ENCODE peak calls at places on chromosome 5, in four cellular contexts. V, C, M and N are unnamed samples. For H3K4me1 and H3K9me3, the result is how much of the 10 kb centered on the place peaks cover.

GRCh38 chr5:122874179-122874875 is 28.9 kb downstream of the SNX24 start:
- DNase-seq in V (no peak), C (no peak), M (no peak), N (no peak)

GRCh38 chr5:95446009-95446408 is 54.8 kb downstream of the FAM81B start:
- DNase-seq in M (no peak), V (no peak), C (no peak), N (no peak)

GRCh38 chr5:2985718-2986117 is 234.2 kb upstream of the IRX2 start:
- DNase-seq in M (no peak), V (no peak), C (no peak), N (no peak)

GRCh38 chr5:90843443-90843842 is 284.8 kb downstream of the ADGRV1 start:
- DNase-seq in M (no peak), C (no peak), V (no peak), N (no peak)

GRCh38 chr5:171893290-171893890 is 107.8 kb downstream of the SMIM23 start:
- DNase-seq in V (no peak), C (no peak), M (no peak), N (no peak)

GRCh38 chr5:139186293-139186692 is 11.9 kb downstream of the SIL1 start:
- DNase-seq in M (no peak), V (no peak), C (no peak), N (no peak)

GRCh38 chr5:96844476-96844990 is 31.8 kb upstream of the ERAP2 start:
- DNase-seq in V (no peak), C (no peak), M (no peak), N (no peak)

GRCh38 chr5:42756630-42757601 is at the start of gene CCDC152:
- DNase-seq in V (no peak), C (no peak), M (peak), N (no peak)

GRCh38 chr5:175750476-175751080 is 92.7 kb downstream of the HRH2 start:
- DNase-seq in C (no peak), V (no peak), M (no peak), N (no peak)

GRCh38 chr5:57509501-57510260 is 27.1 kb upstream of the ACTBL2 start:
- DNase-seq in M (no peak), C (no peak), V (no peak), N (no peak)

GRCh38 chr5:160188151-160188967 is 40.9 kb upstream of the FABP6 start:
- DNase-seq in V (peak), C (no peak), M (peak), N (no peak)

GRCh38 chr5:71830626-71831539 is 111.8 kb downstream of the CARTPT start:
- DNase-seq in C (peak), V (peak), M (peak), N (peak)

GRCh38 chr5:107403561-107403960 is 267.2 kb downstream of the EFNA5 start:
- DNase-seq in C (no peak), M (no peak), V (no peak), N (no peak)

GRCh38 chr5:15623794-15624193 is 123.8 kb downstream of the FBXL7 start:
- DNase-seq in M (no peak), C (no peak), V (no peak), N (no peak)

GRCh38 chr5:53287573-53287972 is 178.0 kb upstream of the MOCS2 start:
- DNase-seq in V (no peak), C (no peak), M (no peak), N (no peak)

GRCh38 chr5:149961186-149961685 is 678 bp downstream of the SLC26A2 start:
- DNase-seq in V (no peak), C (no peak), M (no peak), N (no peak)

GRCh38 chr5:91189480-91190332 is 193.4 kb downstream of the ARRDC3 start:
- DNase-seq in M (peak), C (no peak), V (peak), N (peak)

GRCh38 chr5:159139787-159140186 is 40.1 kb upstream of the EBF1 start:
- DNase-seq in C (no peak), M (no peak), V (no peak), N (no peak)

GRCh38 chr5:131163315-131164119 is 1.5 kb downstream of the HINT1 start:
- DNase-seq in M (no peak), C (no peak), V (no peak), N (no peak)

GRCh38 chr5:98314262-98314661 is 459.2 kb upstream of the RGMB start:
- DNase-seq in M (no peak), C (no peak), V (no peak), N (no peak)

GRCh38 chr5:137051165-137051564 is 448.0 kb downstream of the SPOCK1 start:
- DNase-seq in M (no peak), C (no peak), V (no peak), N (no peak)

GRCh38 chr5:156383510-156383909 is 56.5 kb downstream of the SGCD start:
- DNase-seq in V (no peak), C (no peak), M (no peak), N (no peak)

GRCh38 chr5:6899215-6899614 is 186.0 kb downstream of the TENT4A start:
- DNase-seq in M (no peak), V (no peak), C (no peak), N (no peak)

GRCh38 chr5:95723632-95724369 is 7.3 kb upstream of the RHOBTB3 start:
- DNase-seq in V (peak), C (no peak), M (no peak), N (no peak)

GRCh38 chr5:181241393-181241975 is 2.2 kb downstream of the RACK1 start:
- DNase-seq in C (no peak), M (no peak), V (no peak), N (no peak)

GRCh38 chr5:32852535-32852934 is 141.4 kb downstream of the NPR3 start:
- DNase-seq in V (no peak), C (no peak), M (peak), N (peak)

GRCh38 chr5:79109527-79110492 is 1.8 kb upstream of the BHMT start:
- DNase-seq in V (no peak), M (no peak), C (no peak), N (no peak)

GRCh38 chr5:32687167-32687831 is 23.8 kb upstream of the NPR3 start:
- DNase-seq in V (no peak), C (no peak), M (peak), N (no peak)

GRCh38 chr5:139690385-139691274 is 42.5 kb downstream of the CXXC5 start:
- DNase-seq in C (no peak), V (peak), M (no peak), N (no peak)

GRCh38 chr5:9149988-9150387 is 395.9 kb downstream of the SEMA5A start:
- DNase-seq in V (no peak), M (no peak), C (no peak), N (no peak)

GRCh38 chr5:8864053-8864452 is 681.8 kb downstream of the SEMA5A start:
- DNase-seq in C (no peak), M (no peak), V (no peak), N (no peak)

GRCh38 chr5:157543825-157544622 is 31.6 kb downstream of the ADAM19 start:
- DNase-seq in C (no peak), M (no peak), V (peak), N (no peak)

GRCh38 chr5:128546658-128547281 is 8.7 kb upstream of the FBN2 start:
- DNase-seq in V (no peak), C (no peak), M (no peak), N (no peak)

GRCh38 chr5:180799194-180799593 is 3.4 kb downstream of the MGAT1 start:
- DNase-seq in M (no peak), V (no peak), C (no peak), N (no peak)

GRCh38 chr5:35363387-35363965 is 133.2 kb upstream of the PRLR start:
- DNase-seq in C (no peak), V (no peak), M (no peak), N (no peak)

GRCh38 chr5:94276751-94277150 is 341.7 kb downstream of the KIAA0825 start:
- DNase-seq in V (no peak), M (no peak), C (no peak), N (no peak)

GRCh38 chr5:143008809-143009521 is 238.8 kb downstream of the ARHGAP26 start:
- DNase-seq in M (no peak), V (no peak), C (no peak), N (peak)
- H3K4me1 ChIP-seq in M (half or more), V (under half), C (under half), N (under half)

GRCh38 chr5:173016069-173016455 is 32.5 kb downstream of the ATP6V0E1 start:
- DNase-seq in M (no peak), V (no peak), C (no peak), N (peak)
- H3K27ac ChIP-seq in M (peak), V (peak), C (peak), N (peak)

GRCh38 chr5:165735388-165735787 is 2230.0 kb downstream of the MAT2B start:
- DNase-seq in M (no peak), C (no peak), V (no peak), N (no peak)
- H3K9me3 ChIP-seq in M (under half), C (under half), V (under half), N (under half)

GRCh38 chr5:148383564-148384388 is at the start of gene FBXO38:
- DNase-seq in M (peak), V (peak), C (peak), N (peak)
- H3K4me1 ChIP-seq in M (half or more), V (under half), C (under half), N (under half)

GRCh38 chr5:163759000-163759730 is 253.7 kb downstream of the MAT2B start:
- DNase-seq in V (no peak), C (no peak), M (no peak), N (no peak)
- H3K27ac ChIP-seq in V (no peak), C (no peak), M (no peak), N (no peak)